ENCODE peak calls at places on chromosomes 5 and 9, in five cellular contexts. Y, L, C, W and E are unnamed samples.

GRCh38 chr9:132857601-132858342 is 20.3 kb downstream of the AK8 start:
- DNase-seq in W (no peak), Y (peak; percentile 30), L (no peak), C (peak; percentile 32), E (peak; percentile 9)

GRCh38 chr5:81363093-81363886 is 30.6 kb downstream of the ACOT12 start:
- DNase-seq in Y (no peak), C (no peak), W (no peak), L (no peak), E (no peak)

GRCh38 chr5:170625221-170626165 is 121.7 kb downstream of the KCNIP1 start:
- DNase-seq in Y (peak; percentile 6), C (no peak), L (no peak), W (no peak), E (no peak)

GRCh38 chr5:1129725-1130082 is 17.8 kb upstream of the SLC12A7 start:
- DNase-seq in L (no peak), W (no peak), C (no peak), Y (no peak), E (no peak)

GRCh38 chr9:85647571-85647970 is 94.2 kb downstream of the AGTPBP1 start:
- DNase-seq in Y (no peak), L (no peak), C (no peak), W (no peak), E (peak; percentile 3)

GRCh38 chr9:124527781-124528180 is 20.6 kb upstream of the NR5A1 start:
- DNase-seq in C (no peak), Y (no peak), W (no peak), L (no peak), E (no peak)

GRCh38 chr9:92717201-92718085 is 47.2 kb downstream of the BICD2 start:
- DNase-seq in W (no peak), L (no peak), Y (peak; percentile 6), C (no peak), E (no peak)

GRCh38 chr9:76655970-76656369 is 108.3 kb upstream of the PCA3 start:
- DNase-seq in L (peak; percentile 50), Y (no peak), W (no peak), C (no peak), E (no peak)

GRCh38 chr5:112958774-112959088 is 17.9 kb upstream of the DCP2 start:
- DNase-seq in W (no peak), C (no peak), Y (no peak), L (no peak), E (no peak)

GRCh38 chr5:54217826-54218503 is 92.4 kb downstream of the ARL15 start:
- DNase-seq in Y (no peak), C (peak; percentile 52), W (peak; percentile 30), L (peak; percentile 78), E (peak; percentile 71)

GRCh38 chr9:86353591-86354047 is 591 bp downstream of the TUT7 start:
- DNase-seq in Y (no peak), C (peak; percentile 45), W (peak; percentile 33), L (peak; percentile 56), E (peak; percentile 51)

GRCh38 chr9:121075251-121076036 is 689 bp downstream of the CNTRL start:
- DNase-seq in W (no peak), Y (no peak), L (no peak), C (no peak), E (peak; percentile 69)

GRCh38 chr9:121067655-121068054 is 7.1 kb upstream of the CNTRL start:
- DNase-seq in W (no peak), C (no peak), Y (no peak), L (no peak), E (no peak)

GRCh38 chr9:121074370-121075250 is at the start of gene CNTRL:
- DNase-seq in Y (peak; percentile 88), W (peak; percentile 73), C (peak; percentile 95), L (peak; percentile 86), E (peak; percentile 97)

GRCh38 chr9:121071356-121071755 is 3.4 kb upstream of the CNTRL start:
- DNase-seq in Y (no peak), C (no peak), W (no peak), L (no peak), E (peak; percentile 33)

GRCh38 chr9:121073038-121073437 is 1.7 kb upstream of the CNTRL start:
- DNase-seq in W (no peak), Y (no peak), L (peak; percentile 14), C (no peak), E (peak; percentile 65)
- TF ChIP-seq MAX in W (no peak), Y (no peak), L (no peak), C (no peak), E (no peak)

GRCh38 chr9:12698986-12699385 is 5.8 kb downstream of the TYRP1 start:
- DNase-seq in L (no peak), Y (no peak), C (no peak), W (no peak), E (no peak)
- TF ChIP-seq CTCF in L (no peak), Y (no peak), C (no peak), W (no peak), E (no peak)

GRCh38 chr9:69028754-69029153 is 6.8 kb upstream of the FXN start:
- DNase-seq in W (no peak), Y (no peak), L (no peak), C (no peak), E (peak; percentile 32)
- TF ChIP-seq MAX in W (no peak), Y (no peak), L (no peak), C (no peak), E (no peak)

GRCh38 chr9:104686081-104686480 is 8.2 kb upstream of the OR13D1 start:
- DNase-seq in L (no peak), C (no peak), W (no peak), Y (no peak), E (no peak)

DNA sequence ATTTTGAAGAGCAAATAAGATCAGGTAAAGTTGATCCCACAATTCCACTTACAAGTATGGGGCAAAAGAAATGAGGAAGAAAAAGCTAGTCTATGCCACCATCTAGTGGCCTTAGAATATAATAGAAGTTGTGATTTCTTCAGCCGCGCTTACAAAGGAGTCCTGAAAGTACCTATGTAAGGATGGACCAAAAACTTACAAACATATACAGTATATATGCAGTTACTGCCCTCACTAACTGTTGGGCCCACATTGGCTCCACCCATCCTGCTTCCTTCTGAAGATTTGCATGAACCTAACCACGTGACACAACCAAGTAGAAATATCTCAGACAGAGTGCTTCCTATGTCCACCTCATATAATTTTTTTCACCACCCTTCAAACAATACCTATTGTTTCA is 11.7 kb upstream of the OR13D1 start:
- DNase-seq in C (peak; percentile 64), W (peak; percentile 21), Y (no peak), L (peak; percentile 60), E (peak; percentile 66)
- TF ChIP-seq CTCF in C (peak; percentile 44), W (peak; percentile 72), Y (peak; percentile 26), L (peak; percentile 31), E (peak; percentile 34)

GRCh38 chr5:79202076-79202475 is 33.9 kb upstream of the JMY start:
- DNase-seq in L (peak; percentile 75), Y (no peak), C (no peak), W (peak; percentile 29), E (no peak)
- TF ChIP-seq MAX in L (no peak), Y (no peak), C (no peak), W (no peak), E (no peak)

GRCh38 chr9:120368799-120369198 is 211.2 kb downstream of the CDK5RAP2 start:
- DNase-seq in Y (no peak), W (no peak), L (no peak), C (no peak), E (no peak)
- TF ChIP-seq CTCF in Y (no peak), W (no peak), L (no peak), C (no peak), E (no peak)

GRCh38 chr9:37295796-37296195 is 126.7 kb upstream of the GRHPR start:
- DNase-seq in C (peak; percentile 52), L (no peak), W (peak; percentile 18), Y (no peak), E (peak; percentile 49)
- TF ChIP-seq MAX in C (no peak), L (no peak), W (no peak), Y (no peak), E (no peak)

GRCh38 chr5:17189381-17190036 is 27.9 kb upstream of the BASP1 start:
- DNase-seq in W (peak; percentile 49), C (peak; percentile 83), Y (peak; percentile 88), L (peak; percentile 91), E (peak; percentile 82)

GRCh38 chr5:17192191-17192590 is 25.2 kb upstream of the BASP1 start:
- DNase-seq in L (no peak), W (no peak), Y (no peak), C (no peak), E (no peak)

GRCh38 chr5:17190242-17190778 is 27.1 kb upstream of the BASP1 start:
- DNase-seq in Y (no peak), C (peak; percentile 50), L (peak; percentile 95), W (peak; percentile 33), E (peak; percentile 73)

GRCh38 chr5:17187401-17187800 is 30.0 kb upstream of the BASP1 start:
- DNase-seq in L (no peak), W (no peak), Y (no peak), C (no peak), E (no peak)

GRCh38 chr5:17190799-17191391 is 26.5 kb upstream of the BASP1 start:
- DNase-seq in W (no peak), C (no peak), Y (no peak), L (peak; percentile 58), E (no peak)
- TF ChIP-seq CTCF in W (no peak), C (no peak), Y (no peak), L (no peak), E (no peak)

DNA sequence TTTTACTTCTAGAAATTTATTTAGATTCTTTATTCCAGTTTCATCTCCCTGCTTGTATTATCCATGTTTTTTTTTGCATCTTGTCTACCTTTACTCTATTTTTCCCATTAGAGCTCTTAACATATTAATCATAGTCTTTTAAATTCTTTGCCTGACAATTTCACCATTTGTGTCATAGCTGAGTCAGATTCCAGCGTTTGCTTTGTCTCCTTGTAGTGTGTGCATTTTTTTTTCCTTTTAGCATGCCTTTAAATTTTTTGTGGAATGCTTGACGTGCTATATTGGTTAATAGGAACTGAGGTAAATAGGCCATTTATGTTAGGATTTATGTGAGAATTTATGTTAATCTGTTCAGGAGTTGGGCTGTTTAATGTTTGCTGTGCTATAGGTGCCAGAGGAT is 41.8 kb upstream of the NFIL3 start:
- DNase-seq in Y (no peak), W (no peak), L (no peak), C (no peak), E (no peak)
- TF ChIP-seq MAX in Y (no peak), W (no peak), L (no peak), C (no peak), E (no peak)

DNA sequence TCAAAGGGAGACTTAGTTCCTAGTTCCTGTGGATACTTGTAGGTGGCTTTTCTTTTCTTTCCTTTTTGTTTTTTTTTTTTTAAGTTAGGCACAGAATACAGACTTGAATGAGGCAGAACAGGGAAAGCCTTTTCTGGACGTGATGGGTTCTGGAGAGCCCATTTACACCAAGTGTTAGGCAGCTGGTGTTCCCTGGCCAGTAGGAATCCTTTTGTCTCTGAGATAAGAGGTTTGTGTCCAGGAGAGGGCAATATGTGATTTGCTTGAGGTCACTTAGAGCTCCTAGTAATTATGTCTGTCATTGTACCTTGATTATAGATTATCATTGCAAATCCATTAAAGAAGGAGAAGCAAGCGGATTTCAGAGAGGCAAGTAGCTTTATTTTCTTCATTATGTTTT is 9.1 kb downstream of the MEGF10 start:
- DNase-seq in W (no peak), L (no peak), C (no peak), Y (no peak), E (no peak)
- TF ChIP-seq CTCF in W (no peak), L (no peak), C (no peak), Y (no peak), E (no peak)